ENCODE peak calls at places on chromosomes 13 and 19, in ten cellular contexts. W, G, J, U, P, A, K, M, E and N are unnamed samples.

GRCh38 chr19:38006361-38007045 is 99.5 kb downstream of the SIPA1L3 start:
- DNase-seq in W (no peak), G (no peak), J (no peak), U (no peak), P (no peak), A (no peak), K (no peak), M (no peak), E (no peak), N (no peak)

GRCh38 chr19:19372656-19373416 is 32.6 kb upstream of the GATAD2A start:
- DNase-seq in W (peak; percentile 76), G (no peak), J (no peak), U (no peak), P (peak; percentile 18), A (no peak), K (no peak), M (peak; percentile 62), E (no peak), N (peak; percentile 62)

GRCh38 chr13:113526466-113527220 is 36.1 kb upstream of the DCUN1D2 start:
- DNase-seq in W (no peak), G (no peak), J (peak; percentile 86), U (no peak), P (no peak), A (no peak), K (no peak), M (no peak), E (no peak), N (peak; percentile 94)

GRCh38 chr13:113562866-113563265 is 21.7 kb upstream of the TFDP1 start:
- DNase-seq in W (no peak), G (no peak), J (no peak), U (no peak), P (no peak), A (no peak), K (no peak), M (no peak), E (no peak), N (no peak)

GRCh38 chr19:17805427-17805826 is 10.5 kb downstream of the B3GNT3 start:
- DNase-seq in W (no peak), G (no peak), J (no peak), U (no peak), P (no peak), A (no peak), K (no peak), M (no peak), E (no peak), N (no peak)

GRCh38 chr19:6521718-6522646 is 8.8 kb upstream of the TNFSF9 start:
- DNase-seq in W (peak; percentile 51), G (peak; percentile 42), J (no peak), U (no peak), P (no peak), A (no peak), K (no peak), M (peak; percentile 48), E (no peak), N (no peak)

GRCh38 chr13:42968906-42969305 is 23.1 kb downstream of the EPSTI1 start:
- DNase-seq in W (no peak), G (no peak), J (peak; percentile 29), U (no peak), P (no peak), A (no peak), K (no peak), M (no peak), E (no peak), N (peak; percentile 88)

GRCh38 chr19:5038631-5039271 is 69.8 kb downstream of the KDM4B start:
- DNase-seq in W (peak; percentile 65), G (no peak), J (peak; percentile 26), U (no peak), P (peak; percentile 39), A (no peak), K (peak; percentile 8), M (no peak), E (no peak), N (no peak)